ENCODE peak calls at places on chromosomes 2 and 18, in nine cellular contexts. E is colonic mucosa; P is left ventricle myocardium inferior; F is psoas muscle; M is naive thymus-derived CD4-positive, alpha-beta T cell; J is Peyer's patch; W is left lung; T is spleen; U is transverse colon. N is an unnamed sample.

GRCh38 chr2:127584047-127584446 is 48.6 kb downstream of the MYO7B start:
- DNase-seq in P (no peak), M (no peak), F (no peak), E (no peak), W (no peak), J (no peak), T (peak; percentile 63), U (no peak), N (no peak)

GRCh38 chr18:49980869-49981268 is 167.5 kb upstream of the ACAA2 start:
- DNase-seq in J (no peak), E (no peak), P (no peak), T (no peak), F (no peak), U (no peak), M (no peak), W (no peak), N (no peak)

GRCh38 chr2:97736608-97737330 is 23.4 kb downstream of the ZAP70 start:
- DNase-seq in F (no peak), T (peak; percentile 67), P (no peak), M (peak; percentile 6), U (no peak), W (peak; percentile 22), J (no peak), E (no peak), N (no peak)

GRCh38 chr2:139805378-139805777 is 1025.2 kb upstream of the NXPH2 start:
- DNase-seq in T (no peak), P (no peak), M (no peak), J (no peak), E (no peak), W (no peak), F (no peak), U (no peak), N (no peak)

GRCh38 chr2:54331095-54331835 is 75.2 kb upstream of the TSPYL6 start:
- DNase-seq in F (no peak), W (no peak), M (no peak), E (no peak), T (no peak), U (no peak), J (no peak), P (no peak), N (no peak)

GRCh38 chr2:8125741-8126691 is 555.8 kb upstream of the ID2 start:
- DNase-seq in U (no peak), T (no peak), J (no peak), E (no peak), P (peak; percentile 22), W (no peak), F (no peak), M (no peak), N (no peak)

GRCh38 chr18:11785444-11786055 is 65.7 kb upstream of the CHMP1B start:
- DNase-seq in P (no peak), M (no peak), T (no peak), W (no peak), J (no peak), U (no peak), E (no peak), F (no peak), N (no peak)

GRCh38 chr2:10289891-10290290 is 12.8 kb upstream of the HPCAL1 start:
- DNase-seq in F (peak; percentile 26), E (no peak), M (no peak), J (no peak), P (no peak), U (no peak), T (no peak), W (no peak), N (no peak)

GRCh38 chr2:159797468-159798375 is at the start of gene CD302:
- DNase-seq in P (peak; percentile 86), J (no peak), T (peak; percentile 91), F (peak; percentile 83), E (peak; percentile 76), W (peak; percentile 83), M (no peak), U (peak; percentile 65), N (no peak)

GRCh38 chr2:132253496-132254305 is 91.9 kb upstream of the ANKRD30BL start:
- DNase-seq in P (no peak), W (no peak), M (no peak), J (no peak), U (no peak), E (no peak), F (no peak), T (peak; percentile 73), N (no peak)

GRCh38 chr18:66136039-66136438 is 385.2 kb downstream of the CDH7 start:
- DNase-seq in P (no peak), W (no peak), T (no peak), J (no peak), M (no peak), E (no peak), U (no peak), F (no peak), N (no peak)

GRCh38 chr2:72103161-72103560 is 44.5 kb downstream of the CYP26B1 start:
- DNase-seq in F (no peak), E (peak; percentile 6), J (no peak), T (no peak), M (no peak), P (no peak), W (no peak), U (no peak), N (no peak)

GRCh38 chr2:205607146-205607545 is 75.2 kb upstream of the NRP2 start:
- DNase-seq in F (no peak), E (no peak), U (no peak), T (no peak), J (no peak), W (no peak), M (no peak), P (no peak), N (no peak)

GRCh38 chr2:232900811-232901701 is 31.0 kb downstream of the SNORC start:
- DNase-seq in T (no peak), F (no peak), J (no peak), M (no peak), P (no peak), W (no peak), E (no peak), U (no peak), N (no peak)

GRCh38 chr18:22563098-22563707 is 145.5 kb upstream of the CTAGE1 start:
- DNase-seq in E (peak; percentile 55), W (no peak), U (peak; percentile 35), M (no peak), J (no peak), F (no peak), P (no peak), T (no peak), N (no peak)

GRCh38 chr2:111032721-111033532 is 87.8 kb upstream of the BCL2L11 start:
- DNase-seq in F (no peak), T (no peak), E (peak; percentile 90), J (no peak), M (no peak), W (no peak), P (no peak), U (peak; percentile 84), N (peak; percentile 30)

GRCh38 chr2:229486673-229487072 is 215.6 kb upstream of the PID1 start:
- DNase-seq in M (no peak), W (no peak), P (no peak), J (no peak), U (no peak), T (no peak), F (no peak), E (no peak), N (no peak)

GRCh38 chr2:55618649-55619055 is 1.2 kb upstream of the PPP4R3B start:
- DNase-seq in P (peak; percentile 45), E (peak; percentile 71), M (peak; percentile 63), F (peak; percentile 65), W (peak; percentile 45), T (peak; percentile 88), U (peak; percentile 58), J (peak; percentile 56), N (no peak)

GRCh38 chr2:4020153-4020552 is 316.8 kb downstream of the DCDC2C start:
- DNase-seq in U (no peak), P (no peak), M (no peak), F (no peak), J (no peak), E (no peak), T (no peak), W (no peak), N (no peak)
- H3K9me3 ChIP-seq in U (peaks cover 3% of the 10 kb centered on the region), P (peaks cover 27% of the 10 kb centered on the region), M (no peaks in the 10 kb centered on the region), F (no peaks in the 10 kb centered on the region), J (no peaks in the 10 kb centered on the region), E (no peaks in the 10 kb centered on the region), T (peaks cover 33% of the 10 kb centered on the region), W (no peaks in the 10 kb centered on the region), N (no peaks in the 10 kb centered on the region)

GRCh38 chr18:63148449-63149199 is 170.9 kb downstream of the BCL2 start:
- DNase-seq in M (no peak), W (no peak), F (peak; percentile 64), T (no peak), P (no peak), E (no peak), U (no peak), J (no peak), N (no peak)

GRCh38 chr18:63149200-63149587 is 170.4 kb downstream of the BCL2 start:
- DNase-seq in T (no peak), J (no peak), U (no peak), P (no peak), M (no peak), F (no peak), W (no peak), E (no peak), N (no peak)

GRCh38 chr18:63152096-63152495 is 167.5 kb downstream of the BCL2 start:
- DNase-seq in U (no peak), M (peak; percentile 40), P (no peak), E (no peak), T (no peak), W (no peak), J (no peak), F (no peak), N (no peak)

GRCh38 chr18:63150942-63151421 is 168.6 kb downstream of the BCL2 start:
- DNase-seq in W (no peak), T (no peak), U (no peak), E (no peak), M (no peak), F (no peak), J (no peak), P (no peak), N (no peak)

GRCh38 chr18:63150326-63150725 is 169.2 kb downstream of the BCL2 start:
- DNase-seq in W (no peak), P (no peak), M (no peak), J (no peak), E (no peak), U (no peak), F (no peak), T (no peak), N (no peak)
- H3K36me3 ChIP-seq in W (no peaks in the 10 kb centered on the region), P (no peaks in the 10 kb centered on the region), M (peaks cover 7% of the 10 kb centered on the region), J (no peaks in the 10 kb centered on the region), E (no peaks in the 10 kb centered on the region), U (no peaks in the 10 kb centered on the region), F (no peaks in the 10 kb centered on the region), T (no peaks in the 10 kb centered on the region), N (no peaks in the 10 kb centered on the region)

GRCh38 chr18:32773187-32773712 is 427 bp upstream of the KLHL14 start:
- DNase-seq in M (no peak), P (no peak), E (no peak), J (peak; percentile 22), F (no peak), U (no peak), T (no peak), W (no peak), N (no peak)
- H3K27ac ChIP-seq in M (no peak overlapping the region), P (no peak overlapping the region), E (no peak overlapping the region), J (no peak overlapping the region), F (no peak overlapping the region), U (no peak overlapping the region), T (peak overlapping the region; percentile 85), W (no peak overlapping the region), N (no peak overlapping the region)

DNA sequence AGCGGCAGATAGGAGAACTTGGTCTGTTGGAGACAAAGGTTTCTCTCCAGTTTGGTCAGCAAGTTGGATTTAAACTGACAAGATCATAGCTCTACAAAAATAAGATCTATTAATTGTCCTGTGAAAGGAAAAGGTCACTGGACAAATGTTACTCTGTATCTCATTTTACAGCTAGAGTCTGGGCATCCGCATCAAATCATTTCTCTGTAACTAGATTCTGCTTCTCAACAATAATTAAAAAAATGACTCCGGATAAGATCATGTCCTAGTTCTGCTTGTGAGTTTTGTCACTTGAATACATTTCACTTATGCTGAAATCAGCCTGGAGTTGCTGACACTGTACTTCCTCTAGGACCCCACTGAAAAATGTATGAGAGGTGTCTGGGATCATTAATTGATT is 310.8 kb downstream of the ALK start:
- DNase-seq in T (no peak), F (no peak), U (no peak), P (no peak), M (no peak), E (no peak), J (no peak), W (no peak), N (no peak)
- H3K9me3 ChIP-seq in T (no peaks in the 10 kb centered on the region), F (no peaks in the 10 kb centered on the region), U (no peaks in the 10 kb centered on the region), P (no peaks in the 10 kb centered on the region), M (no peaks in the 10 kb centered on the region), E (no peaks in the 10 kb centered on the region), J (no peaks in the 10 kb centered on the region), W (no peaks in the 10 kb centered on the region), N (no peaks in the 10 kb centered on the region)